ENCODE peak calls at places on chromosomes 2 and 18, in eight cellular contexts. One of them, this sample, is unnamed.

GRCh38 chr2:18156002-18156401 is 277.5 kb downstream of the KCNS3 start:
- DNase-seq in Right ventricle myocardium superior: no peak
- DNase-seq in anterior cingulate cortex: no peak
- DNase-seq in activated naive CD4-positive, alpha-beta T cell treated with Interleukin-2 at 50 U/mL for 16 hours: no peak
- DNase-seq in CD8-positive, alpha-beta T cell: no peak
- DNase-seq in D341Med: no peak
- DNase-seq in stimulated activated CD4-positive, alpha-beta T cell treated with anti-CD3 and anti-CD28 coated beads, Interleukin-4, amount 100 ng/mL, for 48 hours: no peak
- DNase-seq in ACHN: no peak
- DNase-seq in this sample: no peak

GRCh38 chr18:58687871-58688308 is 16.6 kb downstream of the MALT1 start:
- DNase-seq in Right ventricle myocardium superior: no peak
- DNase-seq in anterior cingulate cortex: no peak
- DNase-seq in activated naive CD4-positive, alpha-beta T cell treated with Interleukin-2 at 50 U/mL for 16 hours: peak
- DNase-seq in CD8-positive, alpha-beta T cell: peak
- DNase-seq in D341Med: no peak
- DNase-seq in stimulated activated CD4-positive, alpha-beta T cell treated with anti-CD3 and anti-CD28 coated beads, Interleukin-4, amount 100 ng/mL, for 48 hours: no peak
- DNase-seq in ACHN: no peak
- DNase-seq in this sample: no peak

GRCh38 chr2:230582851-230583283 is 129.8 kb upstream of the CAB39 start:
- DNase-seq in Right ventricle myocardium superior: no peak
- DNase-seq in anterior cingulate cortex: no peak
- DNase-seq in activated naive CD4-positive, alpha-beta T cell treated with Interleukin-2 at 50 U/mL for 16 hours: peak
- DNase-seq in CD8-positive, alpha-beta T cell: no peak
- DNase-seq in D341Med: no peak
- DNase-seq in stimulated activated CD4-positive, alpha-beta T cell treated with anti-CD3 and anti-CD28 coated beads, Interleukin-4, amount 100 ng/mL, for 48 hours: no peak
- DNase-seq in ACHN: no peak
- DNase-seq in this sample: no peak

GRCh38 chr2:157876771-157877108 is 610 bp upstream of the ACVR1 start:
- DNase-seq in Right ventricle myocardium superior: no peak
- DNase-seq in anterior cingulate cortex: no peak
- DNase-seq in activated naive CD4-positive, alpha-beta T cell treated with Interleukin-2 at 50 U/mL for 16 hours: no peak
- DNase-seq in CD8-positive, alpha-beta T cell: no peak
- DNase-seq in D341Med: no peak
- DNase-seq in stimulated activated CD4-positive, alpha-beta T cell treated with anti-CD3 and anti-CD28 coated beads, Interleukin-4, amount 100 ng/mL, for 48 hours: no peak
- DNase-seq in ACHN: no peak
- DNase-seq in this sample: no peak

GRCh38 chr2:224892574-224893204 is 149.6 kb downstream of the DOCK10 start:
- DNase-seq in Right ventricle myocardium superior: no peak
- DNase-seq in anterior cingulate cortex: no peak
- DNase-seq in activated naive CD4-positive, alpha-beta T cell treated with Interleukin-2 at 50 U/mL for 16 hours: no peak
- DNase-seq in CD8-positive, alpha-beta T cell: no peak
- DNase-seq in D341Med: no peak
- DNase-seq in stimulated activated CD4-positive, alpha-beta T cell treated with anti-CD3 and anti-CD28 coated beads, Interleukin-4, amount 100 ng/mL, for 48 hours: no peak
- DNase-seq in ACHN: no peak
- DNase-seq in this sample: no peak

GRCh38 chr2:109523536-109524361 is 90.0 kb downstream of the SEPTIN10 start:
- DNase-seq in Right ventricle myocardium superior: peak
- DNase-seq in anterior cingulate cortex: no peak
- DNase-seq in activated naive CD4-positive, alpha-beta T cell treated with Interleukin-2 at 50 U/mL for 16 hours: no peak
- DNase-seq in CD8-positive, alpha-beta T cell: no peak
- DNase-seq in D341Med: no peak
- DNase-seq in stimulated activated CD4-positive, alpha-beta T cell treated with anti-CD3 and anti-CD28 coated beads, Interleukin-4, amount 100 ng/mL, for 48 hours: no peak
- DNase-seq in ACHN: no peak
- DNase-seq in this sample: no peak

GRCh38 chr2:230408244-230408842 is 7.7 kb upstream of the SP100 start:
- DNase-seq in Right ventricle myocardium superior: no peak
- DNase-seq in anterior cingulate cortex: no peak
- DNase-seq in activated naive CD4-positive, alpha-beta T cell treated with Interleukin-2 at 50 U/mL for 16 hours: no peak
- DNase-seq in CD8-positive, alpha-beta T cell: no peak
- DNase-seq in D341Med: no peak
- DNase-seq in stimulated activated CD4-positive, alpha-beta T cell treated with anti-CD3 and anti-CD28 coated beads, Interleukin-4, amount 100 ng/mL, for 48 hours: no peak
- DNase-seq in ACHN: no peak
- DNase-seq in this sample: peak

GRCh38 chr2:237715459-237715947 is 83.1 kb upstream of the RBM44 start:
- DNase-seq in Right ventricle myocardium superior: no peak
- DNase-seq in anterior cingulate cortex: no peak
- DNase-seq in activated naive CD4-positive, alpha-beta T cell treated with Interleukin-2 at 50 U/mL for 16 hours: no peak
- DNase-seq in CD8-positive, alpha-beta T cell: no peak
- DNase-seq in D341Med: no peak
- DNase-seq in stimulated activated CD4-positive, alpha-beta T cell treated with anti-CD3 and anti-CD28 coated beads, Interleukin-4, amount 100 ng/mL, for 48 hours: no peak
- DNase-seq in ACHN: no peak
- DNase-seq in this sample: no peak

GRCh38 chr18:61995547-61996062 is 102.8 kb upstream of the RNF152 start:
- DNase-seq in Right ventricle myocardium superior: no peak
- DNase-seq in anterior cingulate cortex: no peak
- DNase-seq in activated naive CD4-positive, alpha-beta T cell treated with Interleukin-2 at 50 U/mL for 16 hours: no peak
- DNase-seq in CD8-positive, alpha-beta T cell: no peak
- DNase-seq in D341Med: no peak
- DNase-seq in stimulated activated CD4-positive, alpha-beta T cell treated with anti-CD3 and anti-CD28 coated beads, Interleukin-4, amount 100 ng/mL, for 48 hours: no peak
- DNase-seq in ACHN: no peak
- DNase-seq in this sample: no peak

GRCh38 chr2:197125000-197125399 is 185.6 kb downstream of the ANKRD44 start:
- DNase-seq in Right ventricle myocardium superior: no peak
- DNase-seq in anterior cingulate cortex: no peak
- DNase-seq in activated naive CD4-positive, alpha-beta T cell treated with Interleukin-2 at 50 U/mL for 16 hours: no peak
- DNase-seq in CD8-positive, alpha-beta T cell: no peak
- DNase-seq in D341Med: no peak
- DNase-seq in stimulated activated CD4-positive, alpha-beta T cell treated with anti-CD3 and anti-CD28 coated beads, Interleukin-4, amount 100 ng/mL, for 48 hours: no peak
- DNase-seq in ACHN: no peak
- DNase-seq in this sample: no peak

GRCh38 chr18:11669271-11669947 is 19.7 kb upstream of the GNAL start:
- DNase-seq in Right ventricle myocardium superior: no peak
- DNase-seq in anterior cingulate cortex: no peak
- DNase-seq in activated naive CD4-positive, alpha-beta T cell treated with Interleukin-2 at 50 U/mL for 16 hours: no peak
- DNase-seq in CD8-positive, alpha-beta T cell: no peak
- DNase-seq in D341Med: peak
- DNase-seq in stimulated activated CD4-positive, alpha-beta T cell treated with anti-CD3 and anti-CD28 coated beads, Interleukin-4, amount 100 ng/mL, for 48 hours: no peak
- DNase-seq in ACHN: no peak
- DNase-seq in this sample: no peak

GRCh38 chr2:19676770-19677169 is 225.0 kb downstream of the TTC32 start:
- DNase-seq in Right ventricle myocardium superior: no peak
- DNase-seq in anterior cingulate cortex: no peak
- DNase-seq in activated naive CD4-positive, alpha-beta T cell treated with Interleukin-2 at 50 U/mL for 16 hours: no peak
- DNase-seq in CD8-positive, alpha-beta T cell: no peak
- DNase-seq in D341Med: no peak
- DNase-seq in stimulated activated CD4-positive, alpha-beta T cell treated with anti-CD3 and anti-CD28 coated beads, Interleukin-4, amount 100 ng/mL, for 48 hours: no peak
- DNase-seq in ACHN: no peak
- DNase-seq in this sample: no peak

GRCh38 chr2:1052671-1053270 is 102.1 kb downstream of the SNTG2 start:
- DNase-seq in Right ventricle myocardium superior: no peak
- DNase-seq in anterior cingulate cortex: no peak
- DNase-seq in activated naive CD4-positive, alpha-beta T cell treated with Interleukin-2 at 50 U/mL for 16 hours: no peak
- DNase-seq in CD8-positive, alpha-beta T cell: no peak
- DNase-seq in D341Med: no peak
- DNase-seq in stimulated activated CD4-positive, alpha-beta T cell treated with anti-CD3 and anti-CD28 coated beads, Interleukin-4, amount 100 ng/mL, for 48 hours: no peak
- DNase-seq in ACHN: no peak
- DNase-seq in this sample: no peak

GRCh38 chr2:974454-974853 is 23.8 kb downstream of the SNTG2 start:
- DNase-seq in Right ventricle myocardium superior: no peak
- DNase-seq in anterior cingulate cortex: no peak
- DNase-seq in activated naive CD4-positive, alpha-beta T cell treated with Interleukin-2 at 50 U/mL for 16 hours: no peak
- DNase-seq in CD8-positive, alpha-beta T cell: no peak
- DNase-seq in D341Med: no peak
- DNase-seq in stimulated activated CD4-positive, alpha-beta T cell treated with anti-CD3 and anti-CD28 coated beads, Interleukin-4, amount 100 ng/mL, for 48 hours: no peak
- DNase-seq in ACHN: no peak
- DNase-seq in this sample: no peak

GRCh38 chr18:25875574-25875973 is 214.8 kb downstream of the SS18 start:
- DNase-seq in Right ventricle myocardium superior: peak
- DNase-seq in anterior cingulate cortex: no peak
- DNase-seq in activated naive CD4-positive, alpha-beta T cell treated with Interleukin-2 at 50 U/mL for 16 hours: no peak
- DNase-seq in CD8-positive, alpha-beta T cell: no peak
- DNase-seq in D341Med: no peak
- DNase-seq in stimulated activated CD4-positive, alpha-beta T cell treated with anti-CD3 and anti-CD28 coated beads, Interleukin-4, amount 100 ng/mL, for 48 hours: no peak
- DNase-seq in ACHN: no peak
- DNase-seq in this sample: no peak

GRCh38 chr2:151999058-151999457 is 99.8 kb downstream of the CACNB4 start:
- DNase-seq in Right ventricle myocardium superior: peak
- DNase-seq in anterior cingulate cortex: peak
- DNase-seq in activated naive CD4-positive, alpha-beta T cell treated with Interleukin-2 at 50 U/mL for 16 hours: peak
- DNase-seq in CD8-positive, alpha-beta T cell: peak
- DNase-seq in D341Med: peak
- DNase-seq in stimulated activated CD4-positive, alpha-beta T cell treated with anti-CD3 and anti-CD28 coated beads, Interleukin-4, amount 100 ng/mL, for 48 hours: peak
- DNase-seq in ACHN: peak
- DNase-seq in this sample: peak

GRCh38 chr2:184053326-184053725 is 545.0 kb upstream of the ZNF804A start:
- DNase-seq in Right ventricle myocardium superior: no peak
- DNase-seq in anterior cingulate cortex: no peak
- DNase-seq in activated naive CD4-positive, alpha-beta T cell treated with Interleukin-2 at 50 U/mL for 16 hours: no peak
- DNase-seq in CD8-positive, alpha-beta T cell: no peak
- DNase-seq in D341Med: no peak
- DNase-seq in stimulated activated CD4-positive, alpha-beta T cell treated with anti-CD3 and anti-CD28 coated beads, Interleukin-4, amount 100 ng/mL, for 48 hours: no peak
- DNase-seq in ACHN: no peak
- DNase-seq in this sample: no peak

GRCh38 chr2:170818294-170819104 is 1.8 kb downstream of the GAD1 start:
- DNase-seq in Right ventricle myocardium superior: no peak
- DNase-seq in anterior cingulate cortex: no peak
- DNase-seq in activated naive CD4-positive, alpha-beta T cell treated with Interleukin-2 at 50 U/mL for 16 hours: no peak
- DNase-seq in CD8-positive, alpha-beta T cell: no peak
- DNase-seq in D341Med: peak
- DNase-seq in stimulated activated CD4-positive, alpha-beta T cell treated with anti-CD3 and anti-CD28 coated beads, Interleukin-4, amount 100 ng/mL, for 48 hours: no peak
- DNase-seq in ACHN: no peak
- DNase-seq in this sample: no peak